ENCODE peak calls at places on chromosomes 16 and 17, in six cellular contexts. A, C, B, K, X and V are unnamed samples.

GRCh38 chr17:79354173-79354820 is 256.6 kb downstream of the RBFOX3 start:
- DNase-seq in A (no peak), C (no peak), B (no peak), K (no peak), X (no peak), V (no peak)

GRCh38 chr17:64685705-64686104 is 23.6 kb upstream of the SMURF2 start:
- DNase-seq in A (no peak), C (no peak), B (no peak), K (no peak), X (no peak), V (no peak)

GRCh38 chr16:27237229-27238015 is 31.1 kb downstream of the NSMCE1 start:
- DNase-seq in A (no peak), C (no peak), B (peak), K (no peak), X (peak), V (no peak)

GRCh38 chr16:11205754-11206459 is 50.1 kb downstream of the SOCS1 start:
- DNase-seq in A (no peak), C (peak), B (no peak), K (no peak), X (peak), V (peak)

GRCh38 chr17:40020146-40020545 is 4.9 kb downstream of the CSF3 start:
- DNase-seq in A (no peak), C (no peak), B (no peak), K (no peak), X (no peak), V (no peak)

GRCh38 chr17:81393684-81394376 is 1.4 kb upstream of the BAHCC1 start:
- DNase-seq in A (peak), C (peak), B (peak), K (peak), X (peak), V (peak)

GRCh38 chr16:83609178-83609577 is 198.6 kb upstream of the HSBP1 start:
- DNase-seq in A (no peak), C (no peak), B (no peak), K (no peak), X (no peak), V (no peak)

GRCh38 chr16:53960954-53961616 is 257.1 kb downstream of the FTO start:
- DNase-seq in A (no peak), C (no peak), B (no peak), K (peak), X (no peak), V (no peak)

GRCh38 chr16:30064746-30065111 is 831 bp upstream of the ALDOA start:
- DNase-seq in A (peak), C (no peak), B (no peak), K (no peak), X (no peak), V (no peak)

GRCh38 chr16:72137380-72138063 is 34.4 kb downstream of the PMFBP1 start:
- DNase-seq in A (no peak), C (no peak), B (no peak), K (no peak), X (no peak), V (no peak)

GRCh38 chr17:7831233-7831632 is 2.8 kb upstream of the KDM6B start:
- DNase-seq in A (no peak), C (no peak), B (no peak), K (no peak), X (no peak), V (no peak)

GRCh38 chr16:50718061-50718760 is 23.7 kb upstream of the CYLD start:
- DNase-seq in A (no peak), C (no peak), B (no peak), K (no peak), X (no peak), V (peak)

GRCh38 chr17:54888254-54888653 is 12.4 kb upstream of the TOM1L1 start:
- DNase-seq in A (no peak), C (no peak), B (no peak), K (no peak), X (no peak), V (no peak)

GRCh38 chr17:50501054-50501453 is 7.2 kb upstream of the MYCBPAP start:
- DNase-seq in A (peak), C (no peak), B (peak), K (no peak), X (peak), V (no peak)

GRCh38 chr16:89323120-89323960 is 105.8 kb downstream of the ZNF778 start:
- DNase-seq in A (no peak), C (no peak), B (no peak), K (no peak), X (no peak), V (no peak)

GRCh38 chr16:89633064-89633631 is 19.7 kb downstream of the DPEP1 start:
- DNase-seq in A (no peak), C (peak), B (no peak), K (peak), X (no peak), V (peak)

GRCh38 chr16:2981177-2981898 is 1.1 kb upstream of the PKMYT1 start:
- DNase-seq in A (peak), C (no peak), B (no peak), K (no peak), X (no peak), V (no peak)

GRCh38 chr17:28717578-28718316 is at the start of gene RAB34:
- DNase-seq in A (peak), C (peak), B (no peak), K (no peak), X (no peak), V (peak)

GRCh38 chr17:29855686-29856085 is 74.3 kb downstream of the SSH2 start:
- DNase-seq in A (no peak), C (no peak), B (no peak), K (no peak), X (no peak), V (peak)

GRCh38 chr17:19311421-19312215 is 50.9 kb downstream of the B9D1 start:
- DNase-seq in A (peak), C (no peak), B (no peak), K (no peak), X (no peak), V (peak)

GRCh38 chr16:11665071-11665491 is 3.2 kb upstream of the SNN start:
- DNase-seq in A (peak), C (no peak), B (no peak), K (no peak), X (peak), V (no peak)

GRCh38 chr17:40560592-40561293 is 4.5 kb downstream of the CCR7 start:
- DNase-seq in A (no peak), C (peak), B (peak), K (no peak), X (peak), V (peak)

GRCh38 chr16:85783441-85783840 is 15.9 kb downstream of the EMC8 start:
- DNase-seq in A (no peak), C (no peak), B (no peak), K (no peak), X (no peak), V (no peak)

GRCh38 chr17:55274371-55275255 is 9.9 kb downstream of the HLF start:
- DNase-seq in A (no peak), C (no peak), B (no peak), K (no peak), X (no peak), V (no peak)

GRCh38 chr17:72390675-72391501 is 270.1 kb downstream of the SOX9 start:
- DNase-seq in A (no peak), C (no peak), B (no peak), K (no peak), X (no peak), V (peak)

GRCh38 chr17:63706346-63707102 is 6.6 kb upstream of the LIMD2 start:
- DNase-seq in A (peak), C (no peak), B (no peak), K (no peak), X (no peak), V (no peak)

GRCh38 chr17:59761385-59762021 is 54.0 kb downstream of the VMP1 start:
- DNase-seq in A (peak), C (peak), B (no peak), K (no peak), X (no peak), V (peak)

GRCh38 chr17:41602524-41602923 is 10.0 kb downstream of the KRT16 start:
- DNase-seq in A (no peak), C (no peak), B (no peak), K (no peak), X (no peak), V (no peak)

GRCh38 chr16:85187886-85188285 is 75.6 kb upstream of the CIBAR2 start:
- DNase-seq in A (no peak), C (no peak), B (no peak), K (no peak), X (no peak), V (no peak)

GRCh38 chr17:794876-795275 is 12.7 kb downstream of the MRM3 start:
- DNase-seq in A (peak), C (peak), B (peak), K (peak), X (peak), V (peak)

GRCh38 chr16:67548265-67549126 is 13.8 kb upstream of the CTCF start:
- DNase-seq in A (no peak), C (no peak), B (no peak), K (no peak), X (no peak), V (no peak)

GRCh38 chr16:50609049-50609832 is 61.0 kb downstream of the NKD1 start:
- DNase-seq in A (no peak), C (no peak), B (no peak), K (no peak), X (no peak), V (no peak)

GRCh38 chr17:47719411-47720152 is 13.5 kb upstream of the TBX21 start:
- DNase-seq in A (no peak), C (peak), B (peak), K (no peak), X (peak), V (peak)

GRCh38 chr17:77510133-77510796 is 369.5 kb downstream of the SEC14L1 start:
- DNase-seq in A (peak), C (no peak), B (no peak), K (no peak), X (no peak), V (no peak)

GRCh38 chr17:17395885-17396284 is 80.9 kb upstream of the MED9 start:
- DNase-seq in A (no peak), C (no peak), B (no peak), K (no peak), X (no peak), V (no peak)

GRCh38 chr17:8056232-8056975 is 17.5 kb downstream of the ALOX15B start:
- DNase-seq in A (peak), C (peak), B (no peak), K (no peak), X (no peak), V (peak)

GRCh38 chr17:81651692-81652091 is 4.7 kb downstream of the PDE6G start:
- DNase-seq in A (peak), C (peak), B (no peak), K (peak), X (no peak), V (peak)

GRCh38 chr16:67729636-67730248 is 10.6 kb upstream of the GFOD2 start:
- DNase-seq in A (no peak), C (no peak), B (no peak), K (no peak), X (no peak), V (no peak)